ENCODE peak calls at places on chromosomes 5 and 9, in seven cellular contexts. R is GM23248, E is HCT116, U is GM23338, A is MM.1S, B is PC-9, S is PC-3. T is an unnamed sample. For H3K9me2, the result is how much of the 10 kb centered on the place peaks cover.

GRCh38 chr5:133265720-133266575 is 214.1 kb downstream of the HSPA4 start:
- DNase-seq in B (no peak), E (no peak), S (no peak), A (no peak), U (no peak), R (no peak), T (no peak)

GRCh38 chr9:113912816-113913215 is 36.7 kb downstream of the ZNF618 start:
- DNase-seq in R (no peak), U (no peak), E (no peak), B (no peak), S (no peak), A (no peak), T (peak)

GRCh38 chr9:125524522-125524921 is 182.5 kb downstream of the MAPKAP1 start:
- DNase-seq in E (no peak), B (no peak), S (no peak), R (no peak), A (no peak), U (peak), T (no peak)

GRCh38 chr9:130165579-130165978 is 6.6 kb upstream of the NCS1 start:
- DNase-seq in E (no peak), S (no peak), U (no peak), R (no peak), A (no peak), B (no peak), T (no peak)

GRCh38 chr5:109962882-109963603 is 273.3 kb downstream of the MAN2A1 start:
- DNase-seq in U (no peak), S (no peak), B (no peak), E (no peak), A (peak), R (no peak), T (no peak)

GRCh38 chr9:105117111-105117682 is 127.3 kb upstream of the SLC44A1 start:
- DNase-seq in R (no peak), A (no peak), B (no peak), E (no peak), U (no peak), S (no peak), T (no peak)

GRCh38 chr5:138926257-138926656 is 51.1 kb upstream of the LRRTM2 start:
- DNase-seq in S (no peak), R (no peak), U (no peak), E (no peak), A (no peak), B (no peak), T (no peak)

GRCh38 chr9:37340961-37341360 is 81.5 kb upstream of the GRHPR start:
- DNase-seq in S (no peak), U (no peak), B (no peak), A (no peak), E (no peak), R (no peak), T (no peak)

GRCh38 chr5:89255845-89256463 is 373.0 kb upstream of the MEF2C start:
- DNase-seq in A (peak), U (peak), B (no peak), S (peak), R (peak), E (peak), T (peak)

GRCh38 chr5:24222866-24223265 is 421.9 kb downstream of the CDH10 start:
- DNase-seq in B (no peak), A (no peak), S (peak), U (no peak), E (no peak), R (peak), T (no peak)

GRCh38 chr5:172453206-172453985 is 929 bp downstream of the SH3PXD2B start:
- DNase-seq in R (peak), A (no peak), U (peak), S (no peak), E (peak), B (no peak), T (peak)

GRCh38 chr5:34849253-34849652 is 10.3 kb downstream of the TTC23L start:
- DNase-seq in R (peak), E (no peak), S (peak), U (no peak), B (no peak), A (no peak), T (no peak)

GRCh38 chr5:95773325-95774059 is 42.4 kb downstream of the RHOBTB3 start:
- DNase-seq in S (peak), U (no peak), B (peak), E (no peak), R (peak), A (no peak), T (no peak)

GRCh38 chr5:138946241-138946623 is 71.1 kb upstream of the LRRTM2 start:
- DNase-seq in U (no peak), E (no peak), R (no peak), B (no peak), A (no peak), S (no peak), T (no peak)

GRCh38 chr5:124744170-124744911 is 2.1 kb downstream of the ZNF608 start:
- DNase-seq in E (no peak), U (no peak), B (no peak), A (no peak), S (no peak), R (peak), T (peak)

GRCh38 chr5:2887401-2888348 is 136.2 kb upstream of the IRX2 start:
- DNase-seq in E (no peak), U (no peak), B (no peak), A (no peak), R (no peak), S (no peak), T (no peak)

GRCh38 chr9:19976226-19976625 is 187.4 kb upstream of the SLC24A2 start:
- DNase-seq in R (no peak), U (no peak), S (peak), A (no peak), B (no peak), E (no peak), T (no peak)

GRCh38 chr5:81187885-81188284 is 45.2 kb upstream of the CKMT2 start:
- DNase-seq in A (peak), B (no peak), E (no peak), S (no peak), R (no peak), U (no peak), T (no peak)

GRCh38 chr5:52491071-52491828 is 296.5 kb upstream of the ITGA1 start:
- DNase-seq in B (no peak), A (no peak), E (no peak), S (no peak), U (no peak), R (no peak), T (peak)

GRCh38 chr9:121736147-121736721 is 84.8 kb downstream of the DAB2IP start:
- DNase-seq in U (peak), E (no peak), B (peak), R (peak), A (no peak), S (no peak), T (peak)

GRCh38 chr9:133701981-133702797 is 36.0 kb downstream of the SARDH start:
- DNase-seq in A (no peak), S (no peak), B (no peak), E (no peak), U (no peak), R (no peak), T (peak)

GRCh38 chr9:133704711-133705181 is 33.4 kb downstream of the SARDH start:
- DNase-seq in U (no peak), A (no peak), R (no peak), B (no peak), S (no peak), E (no peak), T (no peak)

GRCh38 chr9:133703571-133704399 is 34.4 kb downstream of the SARDH start:
- DNase-seq in A (no peak), U (no peak), R (no peak), E (no peak), S (no peak), B (no peak), T (no peak)

GRCh38 chr9:133701321-133701980 is 36.7 kb downstream of the SARDH start:
- DNase-seq in R (peak), S (no peak), B (no peak), E (no peak), A (no peak), U (no peak), T (no peak)

GRCh38 chr9:133702798-133703570 is 35.2 kb downstream of the SARDH start:
- DNase-seq in E (no peak), A (no peak), U (peak), S (no peak), B (no peak), R (no peak), T (no peak)
- TF ChIP-seq EZH2 in E (no peak), A (no peak), U (no peak), S (no peak), B (no peak), R (no peak), T (no peak)

DNA sequence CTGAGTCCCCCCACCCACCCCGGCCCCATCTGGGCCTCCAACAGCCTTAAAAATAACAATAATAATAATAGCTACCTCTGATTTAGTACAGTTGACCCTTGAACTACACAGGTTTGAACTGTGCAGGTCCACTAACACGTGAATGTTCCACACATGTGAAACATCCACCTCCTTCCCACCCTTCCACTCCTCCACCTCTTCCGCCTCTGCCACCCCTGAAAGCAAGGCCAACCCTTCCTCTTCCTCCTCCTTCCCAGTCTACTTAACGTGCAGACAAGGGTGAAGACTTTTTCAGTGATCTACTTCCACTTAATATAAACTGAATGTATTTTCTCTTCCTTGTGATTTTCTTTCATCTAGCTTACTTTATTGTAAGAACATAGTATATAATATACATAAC is 10.8 kb downstream of the PDGFRB start:
- DNase-seq in E (no peak), S (no peak), U (no peak), B (no peak), A (no peak), R (no peak), T (no peak)
- H3K9me2 ChIP-seq in E (under half), S (under half), U (under half), B (under half), A (under half), R (under half), T (under half)

DNA sequence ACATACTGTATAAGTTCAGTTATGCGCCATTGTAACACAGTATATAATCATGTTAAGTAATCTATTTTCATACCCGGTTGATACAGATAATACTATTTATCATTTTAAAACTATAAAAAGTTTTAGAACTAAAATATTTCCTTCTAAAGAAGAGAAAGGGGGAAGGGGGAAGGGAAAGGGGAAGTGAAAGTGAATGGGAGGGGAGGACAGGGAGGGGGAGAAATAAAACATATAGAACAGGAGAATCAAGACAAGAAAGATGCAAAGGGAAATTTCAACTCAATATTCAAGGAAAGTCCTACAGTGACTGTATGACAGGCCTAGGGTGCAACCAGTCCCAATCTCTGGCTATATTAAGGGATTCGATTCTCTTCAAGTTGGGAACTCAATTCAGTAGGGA is 1278.8 kb downstream of the MAT2B start:
- DNase-seq in E (no peak), B (no peak), U (no peak), R (no peak), S (no peak), A (no peak), T (no peak)
- TF ChIP-seq EZH2 in E (no peak), B (no peak), U (no peak), R (no peak), S (no peak), A (no peak), T (no peak)

DNA sequence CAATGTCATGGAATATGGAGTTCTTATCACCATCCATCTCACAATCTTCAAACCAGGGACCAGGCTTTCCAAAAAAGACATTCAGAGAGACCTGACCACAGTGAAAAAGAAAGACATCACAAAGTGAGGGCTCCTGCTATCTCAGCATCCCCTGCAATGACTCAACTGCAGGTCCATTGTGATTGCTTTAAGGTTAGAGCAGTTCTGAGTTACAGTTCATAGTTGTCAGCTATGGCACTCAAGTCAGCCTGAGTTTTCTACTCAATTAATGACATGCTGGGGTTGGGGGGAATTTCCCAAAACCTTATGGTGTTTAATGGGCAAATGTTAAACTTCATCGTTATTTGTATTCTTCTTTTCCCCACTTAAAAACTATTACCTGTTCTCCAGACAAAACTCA is 58.9 kb downstream of the CEMIP2 start:
- DNase-seq in E (no peak), U (no peak), A (no peak), R (no peak), S (no peak), B (no peak), T (no peak)
- H3K9me2 ChIP-seq in E (under half), U (under half), A (under half), R (under half), S (under half), B (under half), T (under half)

DNA sequence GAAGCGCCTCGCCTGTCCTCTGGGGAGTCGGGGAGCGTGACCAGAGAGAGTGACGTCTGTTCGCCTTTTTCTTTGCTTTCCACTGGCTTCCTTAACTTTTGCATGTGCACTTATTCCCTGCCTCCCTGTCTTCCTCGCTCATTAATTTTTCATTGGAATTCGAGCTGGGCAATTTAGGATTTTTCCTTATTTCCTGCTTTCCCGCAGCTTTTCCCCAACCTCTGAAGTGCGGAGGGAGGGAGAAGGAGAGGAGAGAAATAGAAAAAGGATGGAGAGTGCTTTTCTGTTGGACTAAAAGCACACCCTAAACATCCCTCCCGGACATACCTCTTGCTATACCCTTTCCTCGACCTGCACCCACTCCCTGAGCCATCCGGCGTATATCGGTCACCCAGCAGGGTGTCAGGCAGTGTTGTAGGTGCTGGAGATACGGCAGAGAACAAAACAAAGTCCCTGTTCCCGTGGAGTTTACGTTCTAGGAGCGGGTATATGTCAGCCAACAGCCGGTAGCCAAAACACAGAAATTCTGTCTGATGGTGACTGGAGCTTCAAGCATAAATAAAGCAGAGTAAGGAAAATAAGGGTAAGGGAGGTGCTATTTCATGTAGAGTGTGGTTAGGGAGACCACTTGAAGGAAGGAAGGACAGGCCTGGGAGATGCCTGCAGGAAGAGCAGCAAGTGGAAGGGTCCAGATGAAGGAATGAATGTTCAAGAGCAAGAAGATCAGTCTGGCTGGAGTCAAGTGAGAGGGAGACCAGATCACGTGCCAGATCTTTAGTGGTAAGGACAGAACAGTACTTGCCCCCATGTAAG is 612 bp upstream of the ZFR start:
- DNase-seq in B (no peak), R (no peak), A (no peak), S (no peak), U (peak), E (no peak), T (no peak)
- TF ChIP-seq EZH2 in B (no peak), R (no peak), A (no peak), S (no peak), U (no peak), E (no peak), T (no peak)

T was measured in hepatocyte.